ENCODE peak calls at places on chromosomes 11 and 22, in eight cellular contexts. A is kidney glomerular epithelial cell, Y is substantia nigra, N is T-cell, K is Kasumi-1, Z is D341Med, V is germinal center, S is bronchial epithelial cell. F is an unnamed sample.
A peak's percentile ranks its signal among the peaks of the same experiment; 100 is the strongest.

GRCh38 chr22:41862530-41863266 is 29.8 kb downstream of the SREBF2 start:
- DNase-seq in A (no peak), Y (no peak), N (peak; percentile 12), K (no peak), Z (no peak), V (peak; percentile 39), S (no peak), F (peak; percentile 72)

GRCh38 chr22:44311855-44312170 is 938 bp downstream of the SHISAL1 start:
- DNase-seq in A (peak; percentile 60), Y (no peak), N (no peak), K (no peak), Z (no peak), V (no peak), S (peak; percentile 69), F (no peak)

GRCh38 chr22:29524440-29525191 is 28.9 kb downstream of the THOC5 start:
- DNase-seq in A (no peak), Y (no peak), N (no peak), K (peak; percentile 62), Z (peak; percentile 84), V (peak; percentile 41), S (peak; percentile 8), F (no peak)

GRCh38 chr11:82557274-82557673 is 176.4 kb downstream of the FAM181B start:
- DNase-seq in A (no peak), Y (no peak), N (no peak), K (no peak), Z (no peak), V (peak; percentile 51), S (no peak), F (no peak)

GRCh38 chr22:24059121-24059520 is 48.0 kb downstream of the CABIN1 start:
- DNase-seq in A (peak; percentile 23), Y (no peak), N (no peak), K (no peak), Z (no peak), V (no peak), S (peak; percentile 61), F (no peak)

GRCh38 chr11:61503135-61503770 is 5.3 kb upstream of the LRRC10B start:
- DNase-seq in A (no peak), Y (no peak), N (no peak), K (peak; percentile 35), Z (no peak), V (no peak), S (no peak), F (no peak)

GRCh38 chr11:106879029-106879428 is 139.2 kb downstream of the GUCY1A2 start:
- DNase-seq in A (no peak), Y (no peak), N (no peak), K (no peak), Z (no peak), V (no peak), S (peak; percentile 32), F (no peak)

GRCh38 chr11:96162816-96163499 is 180.0 kb downstream of the MAML2 start:
- DNase-seq in A (no peak), Y (no peak), N (no peak), K (no peak), Z (peak; percentile 67), V (no peak), S (peak; percentile 48), F (no peak)

GRCh38 chr11:122731500-122731913 is 76.0 kb downstream of the UBASH3B start:
- DNase-seq in A (peak; percentile 14), Y (no peak), N (no peak), K (no peak), Z (no peak), V (no peak), S (no peak), F (no peak)

GRCh38 chr11:1531418-1531817 is 40.7 kb downstream of the DUSP8 start:
- DNase-seq in A (no peak), Y (no peak), N (no peak), K (no peak), Z (no peak), V (no peak), S (peak; percentile 53), F (no peak)

GRCh38 chr11:68517121-68517741 is 56.7 kb downstream of the PPP6R3 start:
- DNase-seq in A (no peak), Y (no peak), N (no peak), K (peak; percentile 37), Z (no peak), V (no peak), S (no peak), F (no peak)

GRCh38 chr22:44719586-44720368 is 17.8 kb downstream of the PRR5 start:
- DNase-seq in A (no peak), Y (peak; percentile 6), N (no peak), K (no peak), Z (no peak), V (no peak), S (no peak), F (no peak)

GRCh38 chr22:17281026-17281809 is 62.0 kb upstream of the ADA2 start:
- DNase-seq in A (no peak), Y (no peak), N (no peak), K (no peak), Z (peak; percentile 1), V (no peak), S (no peak), F (no peak)

GRCh38 chr11:123568367-123568870 is 86.0 kb downstream of the SCN3B start:
- DNase-seq in A (no peak), Y (peak; percentile 61), N (no peak), K (no peak), Z (no peak), V (no peak), S (no peak), F (no peak)

F was measured in GM06990.